ENCODE peak calls at places on chromosomes 7 and 10, in six cellular contexts. X, V, Y, A, R and Q are unnamed samples. For H3K36me3, the result is how much of the 10 kb centered on the place peaks cover.

GRCh38 chr7:1829111-1829510 is 159.0 kb downstream of the ELFN1 start:
- DNase-seq in Y (no peak), R (no peak), A (no peak), V (no peak), X (no peak), Q (no peak)

GRCh38 chr10:34967411-34967880 is 122.7 kb downstream of the CUL2 start:
- DNase-seq in V (no peak), A (no peak), R (no peak), X (no peak), Y (no peak), Q (no peak)

GRCh38 chr10:51425431-51425830 is 274.0 kb downstream of the CSTF2T start:
- DNase-seq in X (no peak), R (no peak), Y (peak), V (no peak), A (no peak), Q (no peak)

GRCh38 chr10:32256613-32257437 is 90.1 kb downstream of the EPC1 start:
- DNase-seq in R (peak), A (peak), X (peak), V (peak), Y (peak), Q (no peak)

GRCh38 chr7:24609059-24609458 is 35.8 kb downstream of the PALS2 start:
- DNase-seq in Y (no peak), X (peak), A (peak), R (no peak), V (no peak), Q (no peak)

GRCh38 chr10:101028446-101029244 is 2.3 kb downstream of the PDZD7 start:
- DNase-seq in X (no peak), Y (peak), V (no peak), R (no peak), A (no peak), Q (no peak)

GRCh38 chr10:11510714-11511113 is 100.7 kb downstream of the USP6NL start:
- DNase-seq in R (no peak), Y (no peak), V (no peak), A (no peak), X (no peak), Q (no peak)

GRCh38 chr10:33722067-33722466 is 387.6 kb upstream of the NRP1 start:
- DNase-seq in A (no peak), V (no peak), Y (no peak), R (no peak), X (no peak), Q (no peak)

GRCh38 chr7:50982626-50983025 is 199.9 kb upstream of the GRB10 start:
- DNase-seq in Y (no peak), R (peak), X (peak), A (no peak), V (no peak), Q (no peak)

GRCh38 chr7:37817219-37817618 is 31.2 kb upstream of the NME8 start:
- DNase-seq in V (no peak), Y (no peak), X (no peak), A (no peak), R (no peak), Q (no peak)

GRCh38 chr7:16850772-16851466 is 30.9 kb downstream of the AGR3 start:
- DNase-seq in R (no peak), V (no peak), Y (peak), X (no peak), A (no peak), Q (no peak)

GRCh38 chr10:37269554-37270256 is 144.3 kb downstream of the ANKRD30A start:
- DNase-seq in Y (no peak), A (no peak), X (no peak), V (no peak), R (no peak), Q (no peak)

GRCh38 chr7:124764847-124765400 is 668 bp downstream of the GPR37 start:
- DNase-seq in V (peak), X (peak), Y (peak), R (no peak), A (peak), Q (no peak)

GRCh38 chr7:2097492-2097891 is 135.3 kb downstream of the MAD1L1 start:
- DNase-seq in V (no peak), Y (no peak), A (no peak), R (no peak), X (no peak), Q (no peak)

DNA sequence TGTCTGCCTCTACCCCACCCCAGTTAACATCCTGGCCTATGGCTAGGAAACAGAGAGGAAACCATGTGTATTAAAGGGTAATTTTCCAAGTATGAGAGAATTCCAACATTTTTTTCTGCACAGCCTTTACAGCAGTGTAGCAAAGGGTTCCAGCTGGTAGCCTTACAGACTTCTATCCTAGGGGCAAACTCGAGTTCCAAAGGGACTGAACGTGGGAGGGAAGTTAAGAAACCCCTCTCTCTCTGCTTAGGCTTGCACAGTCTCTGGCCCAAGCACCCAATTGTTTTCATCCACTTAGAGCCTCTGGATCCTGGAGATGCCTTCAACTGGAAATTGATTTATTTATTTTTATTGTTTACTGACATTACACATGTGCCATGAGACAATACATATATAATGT is 60.3 kb downstream of the SLC16A12 start:
- DNase-seq in Y (no peak), V (no peak), X (no peak), A (no peak), R (no peak), Q (no peak)
- H3K27ac ChIP-seq in Y (no peak), V (no peak), X (no peak), A (no peak), R (no peak), Q (no peak)

GRCh38 chr7:131234719-131235488 is 92.8 kb upstream of the MKLN1 start:
- DNase-seq in A (no peak), R (no peak), X (no peak), V (peak), Y (no peak), Q (no peak)

GRCh38 chr7:131238260-131238940 is 89.3 kb upstream of the MKLN1 start:
- DNase-seq in X (no peak), Y (no peak), V (peak), R (peak), A (peak), Q (no peak)

GRCh38 chr7:131235489-131236317 is 92.0 kb upstream of the MKLN1 start:
- DNase-seq in A (peak), X (peak), R (peak), V (peak), Y (peak), Q (no peak)

GRCh38 chr7:131233193-131233592 is 94.5 kb upstream of the MKLN1 start:
- DNase-seq in Y (no peak), A (no peak), R (no peak), X (no peak), V (no peak), Q (no peak)

DNA sequence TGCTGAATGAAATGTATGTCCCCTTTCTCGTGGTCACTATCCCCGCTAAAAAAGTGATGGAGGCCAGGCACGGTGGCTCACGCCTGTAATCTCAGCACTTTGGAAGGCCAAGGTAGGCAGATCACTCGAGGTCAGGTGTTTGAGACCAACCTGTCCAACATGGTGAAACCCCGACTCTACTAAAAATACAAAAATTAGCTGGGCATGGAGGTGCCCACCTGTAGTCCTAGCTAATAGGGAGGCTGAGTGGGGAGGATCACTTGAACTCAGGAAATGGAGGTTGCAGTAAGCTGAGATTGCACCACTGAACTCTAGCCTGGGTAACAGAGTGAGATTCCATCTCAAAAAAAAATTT is 91.4 kb upstream of the MKLN1 start:
- DNase-seq in V (no peak), Y (no peak), R (no peak), A (no peak), X (no peak), Q (no peak)
- H3K9ac ChIP-seq in V (no peak), Y (peak), R (no peak), A (peak), X (no peak), Q (no peak)

GRCh38 chr7:158976468-158976848 is 120.1 kb downstream of the DYNC2I1 start:
- DNase-seq in X (peak), R (no peak), Y (no peak), V (no peak), A (no peak), Q (no peak)
- H3K36me3 ChIP-seq in X (under half), R (under half), Y (under half), V (under half), A (under half), Q (under half)

GRCh38 chr10:79099898-79100448 is 31.2 kb downstream of the ZMIZ1 start:
- DNase-seq in A (no peak), R (no peak), X (no peak), V (no peak), Y (no peak), Q (no peak)
- H3K27ac ChIP-seq in A (no peak), R (no peak), X (no peak), V (no peak), Y (no peak), Q (no peak)

GRCh38 chr10:80207768-80208385 is 2.5 kb upstream of the ANXA11 start:
- DNase-seq in X (no peak), A (no peak), R (no peak), V (no peak), Y (no peak), Q (no peak)
- H3K9ac ChIP-seq in X (peak), A (peak), R (peak), V (peak), Y (no peak), Q (no peak)